ENCODE peak calls at places on chromosomes 6 and 20, in nine cellular contexts. K is endodermal cell, W is breast epithelium, N is body of pancreas, L is tibial artery, C is HL-60, S is hepatocyte, A is MM.1S, V is endothelial cell. Y is an unnamed sample.

GRCh38 chr20:60820918-60821317 is 431.1 kb upstream of the CDH4 start:
- DNase-seq in W (no peak), N (no peak), S (no peak), C (no peak), A (peak; percentile 75), V (no peak), L (no peak), K (no peak), Y (no peak)

GRCh38 chr6:79833806-79834205 is 113.5 kb downstream of the ELOVL4 start:
- DNase-seq in K (no peak), N (no peak), A (no peak), C (no peak), S (no peak), L (no peak), W (no peak), V (no peak), Y (no peak)

GRCh38 chr6:14674458-14674857 is 556.9 kb downstream of the CD83 start:
- DNase-seq in S (no peak), A (no peak), L (no peak), N (no peak), C (no peak), W (no peak), V (no peak), K (no peak), Y (no peak)

GRCh38 chr6:32089082-32089828 is 19.9 kb downstream of the TNXB start:
- DNase-seq in V (no peak), K (no peak), N (no peak), L (peak; percentile 56), W (no peak), C (no peak), A (no peak), S (no peak), Y (no peak)

GRCh38 chr6:36642913-36643817 is 35.3 kb upstream of the CDKN1A start:
- DNase-seq in C (no peak), L (peak; percentile 95), K (no peak), A (no peak), V (no peak), W (peak; percentile 86), N (peak; percentile 90), S (peak; percentile 90), Y (no peak)

GRCh38 chr6:112911949-112912348 is 564.8 kb downstream of the RFPL4B start:
- DNase-seq in V (no peak), A (no peak), K (no peak), N (no peak), W (no peak), L (no peak), S (no peak), C (no peak), Y (no peak)

GRCh38 chr6:93017213-93017612 is 402.1 kb downstream of the EPHA7 start:
- DNase-seq in A (peak; percentile 30), V (no peak), S (peak; percentile 19), W (no peak), C (no peak), L (no peak), N (no peak), K (peak; percentile 77), Y (no peak)

GRCh38 chr20:38084425-38084951 is 50.9 kb downstream of the RPRD1B start:
- DNase-seq in S (peak; percentile 52), K (no peak), V (no peak), L (no peak), N (no peak), A (no peak), W (no peak), C (no peak), Y (no peak)

GRCh38 chr6:108897371-108897770 is 49.1 kb downstream of the ARMC2 start:
- DNase-seq in W (no peak), C (no peak), V (no peak), N (peak; percentile 28), S (no peak), L (no peak), K (no peak), A (peak; percentile 42), Y (no peak)

GRCh38 chr20:12153616-12154015 is 235.9 kb downstream of the BTBD3 start:
- DNase-seq in S (no peak), W (no peak), C (no peak), V (no peak), N (no peak), K (no peak), L (no peak), A (no peak), Y (no peak)

GRCh38 chr6:168739381-168739780 is 298.4 kb downstream of the SMOC2 start:
- DNase-seq in L (no peak), N (no peak), W (no peak), S (no peak), V (no peak), A (no peak), K (no peak), C (no peak), Y (no peak)

GRCh38 chr20:13874269-13875158 is 89.7 kb downstream of the NDUFAF5 start:
- DNase-seq in L (no peak), V (no peak), C (no peak), N (no peak), A (no peak), S (no peak), K (peak; percentile 65), W (no peak), Y (no peak)

GRCh38 chr6:30719356-30719755 is 796 bp upstream of the TUBB start:
- DNase-seq in A (no peak), L (no peak), V (no peak), K (no peak), S (no peak), W (no peak), N (no peak), C (no peak), Y (no peak)

GRCh38 chr6:144481527-144481926 is 196.4 kb downstream of the UTRN start:
- DNase-seq in S (no peak), W (no peak), V (no peak), L (no peak), A (no peak), N (no peak), K (peak; percentile 45), C (no peak), Y (no peak)

GRCh38 chr20:1906361-1907051 is 11.3 kb downstream of the SIRPA start:
- DNase-seq in V (no peak), L (no peak), W (no peak), N (no peak), S (no peak), C (no peak), A (no peak), K (no peak), Y (peak; percentile 31)

GRCh38 chr20:43513298-43514061 is 6.0 kb downstream of the L3MBTL1 start:
- DNase-seq in C (no peak), N (no peak), K (no peak), V (no peak), S (no peak), W (no peak), L (no peak), A (no peak), Y (peak; percentile 32)

GRCh38 chr20:43511879-43512278 is 4.4 kb downstream of the L3MBTL1 start:
- DNase-seq in V (no peak), S (no peak), W (no peak), N (no peak), L (no peak), C (no peak), A (no peak), K (no peak), Y (no peak)

GRCh38 chr20:43516251-43516824 is 8.8 kb downstream of the L3MBTL1 start:
- DNase-seq in K (no peak), A (no peak), C (no peak), W (no peak), N (no peak), V (no peak), L (no peak), S (no peak), Y (no peak)

GRCh38 chr20:43515628-43516027 is 8.1 kb downstream of the L3MBTL1 start:
- DNase-seq in L (no peak), V (no peak), C (no peak), K (no peak), A (no peak), S (no peak), W (no peak), N (no peak), Y (no peak)

GRCh38 chr20:43514062-43514971 is 6.8 kb downstream of the L3MBTL1 start:
- DNase-seq in W (peak; percentile 95), C (peak; percentile 95), A (peak; percentile 98), S (peak; percentile 99), K (peak; percentile 99), L (peak; percentile 99), N (peak; percentile 99), V (peak; percentile 91), Y (peak; percentile 96)
- TF ChIP-seq CTCF in W (no peak), C (peak; percentile 17), A (peak; percentile 40), S (peak; percentile 29), K (peak; percentile 47), L (peak; percentile 33), N (peak; percentile 37), V (no peak), Y (peak; percentile 14)

GRCh38 chr6:166382933-166383816 is at the start of gene MPC1:
- DNase-seq in K (peak; percentile 98), L (peak; percentile 98), C (peak; percentile 94), W (peak; percentile 94), S (peak; percentile 98), A (peak; percentile 90), V (peak; percentile 98), N (peak; percentile 96), Y (peak; percentile 99)
- TF ChIP-seq CTCF in K (no peak), L (no peak), C (no peak), W (no peak), S (no peak), A (no peak), V (no peak), N (no peak), Y (no peak)

GRCh38 chr20:53578492-53579222 is 15.0 kb downstream of the ZNF217 start:
- DNase-seq in L (no peak), C (peak; percentile 85), A (peak; percentile 88), W (peak; percentile 28), N (peak; percentile 86), V (peak; percentile 71), K (peak; percentile 75), S (peak; percentile 92), Y (peak; percentile 70)

GRCh38 chr20:53579581-53580375 is 13.9 kb downstream of the ZNF217 start:
- DNase-seq in N (peak; percentile 26), A (no peak), L (no peak), V (no peak), K (no peak), S (peak; percentile 42), W (peak; percentile 25), C (peak; percentile 63), Y (no peak)

GRCh38 chr20:53579266-53579580 is 14.4 kb downstream of the ZNF217 start:
- DNase-seq in A (no peak), K (no peak), V (no peak), C (no peak), W (no peak), N (peak; percentile 33), L (no peak), S (no peak), Y (no peak)

GRCh38 chr20:53581444-53582311 is 12.0 kb downstream of the ZNF217 start:
- DNase-seq in A (peak; percentile 82), K (no peak), W (peak; percentile 48), L (no peak), V (no peak), N (no peak), C (peak; percentile 53), S (no peak), Y (no peak)

GRCh38 chr20:53580376-53581111 is 13.1 kb downstream of the ZNF217 start:
- DNase-seq in L (no peak), A (no peak), V (no peak), K (no peak), C (no peak), N (no peak), W (peak; percentile 17), S (no peak), Y (no peak)
- TF ChIP-seq CTCF in L (peak; percentile 51), A (peak; percentile 25), V (no peak), K (peak; percentile 49), C (no peak), N (peak; percentile 13), W (peak; percentile 38), S (no peak), Y (no peak)

GRCh38 chr20:9099372-9099771 is 30.5 kb downstream of the PLCB4 start:
- DNase-seq in A (no peak), K (no peak), S (no peak), V (no peak), C (no peak), W (no peak), L (no peak), N (no peak), Y (no peak)
- TF ChIP-seq CTCF in A (no peak), K (peak; percentile 18), S (no peak), V (no peak), C (no peak), W (no peak), L (no peak), N (no peak), Y (no peak)